ENCODE peak calls at places on chromosomes 2 and 18, in six cellular contexts. One of them, this sample, is unnamed.

GRCh38 chr2:135157856-135158255 is 105.8 kb downstream of the RAB3GAP1 start:
- DNase-seq in activated CD8-positive, alpha-beta memory T cell treated with anti-CD3 and anti-CD28 coated beads for 24 hours: no peak
- DNase-seq in activated effector memory CD4-positive, alpha-beta T cell treated with anti-CD3 and anti-CD28 coated beads, Interleukin-2, amount 50 U/mL, for 16 hours: no peak
- DNase-seq in activated CD4-positive, CD25-positive, alpha-beta regulatory T cell: no peak
- DNase-seq in activated B cell treated with CpG ODN at 0.5 μM for 24 hours: no peak
- DNase-seq in stimulated activated CD4-positive, alpha-beta T cell treated with anti-CD3 and anti-CD28 coated beads, Interleukin-1b, Interleukin-23, amount 100 ng/mL, for 48 hours: no peak
- DNase-seq in this sample: no peak

GRCh38 chr18:62175521-62175920 is 11.3 kb downstream of the PIGN start:
- DNase-seq in activated effector memory CD4-positive, alpha-beta T cell treated with anti-CD3 and anti-CD28 coated beads, Interleukin-2, amount 50 U/mL, for 16 hours: no peak
- DNase-seq in activated CD4-positive, CD25-positive, alpha-beta regulatory T cell: no peak
- DNase-seq in stimulated activated CD4-positive, alpha-beta T cell treated with anti-CD3 and anti-CD28 coated beads, Interleukin-1b, Interleukin-23, amount 100 ng/mL, for 48 hours: no peak
- DNase-seq in activated B cell treated with CpG ODN at 0.5 μM for 24 hours: no peak
- DNase-seq in activated CD8-positive, alpha-beta memory T cell treated with anti-CD3 and anti-CD28 coated beads for 24 hours: no peak
- DNase-seq in this sample: no peak

GRCh38 chr2:150491943-150492342 is 4.5 kb upstream of the RND3 start:
- DNase-seq in activated effector memory CD4-positive, alpha-beta T cell treated with anti-CD3 and anti-CD28 coated beads, Interleukin-2, amount 50 U/mL, for 16 hours: no peak
- DNase-seq in activated B cell treated with CpG ODN at 0.5 μM for 24 hours: no peak
- DNase-seq in activated CD8-positive, alpha-beta memory T cell treated with anti-CD3 and anti-CD28 coated beads for 24 hours: no peak
- DNase-seq in activated CD4-positive, CD25-positive, alpha-beta regulatory T cell: no peak
- DNase-seq in stimulated activated CD4-positive, alpha-beta T cell treated with anti-CD3 and anti-CD28 coated beads, Interleukin-1b, Interleukin-23, amount 100 ng/mL, for 48 hours: no peak
- DNase-seq in this sample: no peak

GRCh38 chr2:86072271-86072858 is 33.3 kb downstream of the POLR1A start:
- DNase-seq in activated effector memory CD4-positive, alpha-beta T cell treated with anti-CD3 and anti-CD28 coated beads, Interleukin-2, amount 50 U/mL, for 16 hours: no peak
- DNase-seq in activated B cell treated with CpG ODN at 0.5 μM for 24 hours: peak; percentile 38
- DNase-seq in activated CD4-positive, CD25-positive, alpha-beta regulatory T cell: no peak
- DNase-seq in activated CD8-positive, alpha-beta memory T cell treated with anti-CD3 and anti-CD28 coated beads for 24 hours: no peak
- DNase-seq in stimulated activated CD4-positive, alpha-beta T cell treated with anti-CD3 and anti-CD28 coated beads, Interleukin-1b, Interleukin-23, amount 100 ng/mL, for 48 hours: no peak
- DNase-seq in this sample: peak; percentile 86

GRCh38 chr2:19078709-19079108 is 279.7 kb downstream of the OSR1 start:
- DNase-seq in activated effector memory CD4-positive, alpha-beta T cell treated with anti-CD3 and anti-CD28 coated beads, Interleukin-2, amount 50 U/mL, for 16 hours: no peak
- DNase-seq in activated CD8-positive, alpha-beta memory T cell treated with anti-CD3 and anti-CD28 coated beads for 24 hours: no peak
- DNase-seq in stimulated activated CD4-positive, alpha-beta T cell treated with anti-CD3 and anti-CD28 coated beads, Interleukin-1b, Interleukin-23, amount 100 ng/mL, for 48 hours: no peak
- DNase-seq in activated B cell treated with CpG ODN at 0.5 μM for 24 hours: no peak
- DNase-seq in activated CD4-positive, CD25-positive, alpha-beta regulatory T cell: no peak
- DNase-seq in this sample: no peak

GRCh38 chr2:31688282-31688681 is 107.5 kb upstream of the SRD5A2 start:
- DNase-seq in activated effector memory CD4-positive, alpha-beta T cell treated with anti-CD3 and anti-CD28 coated beads, Interleukin-2, amount 50 U/mL, for 16 hours: no peak
- DNase-seq in activated CD4-positive, CD25-positive, alpha-beta regulatory T cell: no peak
- DNase-seq in stimulated activated CD4-positive, alpha-beta T cell treated with anti-CD3 and anti-CD28 coated beads, Interleukin-1b, Interleukin-23, amount 100 ng/mL, for 48 hours: no peak
- DNase-seq in activated B cell treated with CpG ODN at 0.5 μM for 24 hours: no peak
- DNase-seq in activated CD8-positive, alpha-beta memory T cell treated with anti-CD3 and anti-CD28 coated beads for 24 hours: no peak
- DNase-seq in this sample: no peak

GRCh38 chr2:149573760-149574159 is 13.8 kb downstream of the MMADHC start:
- DNase-seq in activated CD8-positive, alpha-beta memory T cell treated with anti-CD3 and anti-CD28 coated beads for 24 hours: no peak
- DNase-seq in activated effector memory CD4-positive, alpha-beta T cell treated with anti-CD3 and anti-CD28 coated beads, Interleukin-2, amount 50 U/mL, for 16 hours: no peak
- DNase-seq in activated CD4-positive, CD25-positive, alpha-beta regulatory T cell: no peak
- DNase-seq in stimulated activated CD4-positive, alpha-beta T cell treated with anti-CD3 and anti-CD28 coated beads, Interleukin-1b, Interleukin-23, amount 100 ng/mL, for 48 hours: no peak
- DNase-seq in activated B cell treated with CpG ODN at 0.5 μM for 24 hours: no peak
- DNase-seq in this sample: no peak

GRCh38 chr2:26432856-26433255 is 31.1 kb downstream of the DRC1 start:
- DNase-seq in activated effector memory CD4-positive, alpha-beta T cell treated with anti-CD3 and anti-CD28 coated beads, Interleukin-2, amount 50 U/mL, for 16 hours: no peak
- DNase-seq in activated B cell treated with CpG ODN at 0.5 μM for 24 hours: no peak
- DNase-seq in activated CD4-positive, CD25-positive, alpha-beta regulatory T cell: no peak
- DNase-seq in activated CD8-positive, alpha-beta memory T cell treated with anti-CD3 and anti-CD28 coated beads for 24 hours: no peak
- DNase-seq in stimulated activated CD4-positive, alpha-beta T cell treated with anti-CD3 and anti-CD28 coated beads, Interleukin-1b, Interleukin-23, amount 100 ng/mL, for 48 hours: no peak
- DNase-seq in this sample: no peak

GRCh38 chr2:99852376-99852934 is 289.9 kb downstream of the AFF3 start:
- DNase-seq in activated effector memory CD4-positive, alpha-beta T cell treated with anti-CD3 and anti-CD28 coated beads, Interleukin-2, amount 50 U/mL, for 16 hours: no peak
- DNase-seq in stimulated activated CD4-positive, alpha-beta T cell treated with anti-CD3 and anti-CD28 coated beads, Interleukin-1b, Interleukin-23, amount 100 ng/mL, for 48 hours: no peak
- DNase-seq in activated CD4-positive, CD25-positive, alpha-beta regulatory T cell: no peak
- DNase-seq in activated CD8-positive, alpha-beta memory T cell treated with anti-CD3 and anti-CD28 coated beads for 24 hours: no peak
- DNase-seq in activated B cell treated with CpG ODN at 0.5 μM for 24 hours: no peak
- DNase-seq in this sample: no peak

GRCh38 chr2:173713904-173714555 is 251.1 kb downstream of the SP3 start:
- DNase-seq in stimulated activated CD4-positive, alpha-beta T cell treated with anti-CD3 and anti-CD28 coated beads, Interleukin-1b, Interleukin-23, amount 100 ng/mL, for 48 hours: no peak
- DNase-seq in activated CD8-positive, alpha-beta memory T cell treated with anti-CD3 and anti-CD28 coated beads for 24 hours: no peak
- DNase-seq in activated B cell treated with CpG ODN at 0.5 μM for 24 hours: no peak
- DNase-seq in activated effector memory CD4-positive, alpha-beta T cell treated with anti-CD3 and anti-CD28 coated beads, Interleukin-2, amount 50 U/mL, for 16 hours: no peak
- DNase-seq in activated CD4-positive, CD25-positive, alpha-beta regulatory T cell: no peak
- DNase-seq in this sample: no peak

GRCh38 chr2:44582363-44583008 is 220.7 kb downstream of the CAMKMT start:
- DNase-seq in activated effector memory CD4-positive, alpha-beta T cell treated with anti-CD3 and anti-CD28 coated beads, Interleukin-2, amount 50 U/mL, for 16 hours: no peak
- DNase-seq in activated B cell treated with CpG ODN at 0.5 μM for 24 hours: no peak
- DNase-seq in activated CD8-positive, alpha-beta memory T cell treated with anti-CD3 and anti-CD28 coated beads for 24 hours: no peak
- DNase-seq in activated CD4-positive, CD25-positive, alpha-beta regulatory T cell: no peak
- DNase-seq in stimulated activated CD4-positive, alpha-beta T cell treated with anti-CD3 and anti-CD28 coated beads, Interleukin-1b, Interleukin-23, amount 100 ng/mL, for 48 hours: no peak
- DNase-seq in this sample: no peak

GRCh38 chr2:946073-947005 is 4.3 kb upstream of the SNTG2 start:
- DNase-seq in stimulated activated CD4-positive, alpha-beta T cell treated with anti-CD3 and anti-CD28 coated beads, Interleukin-1b, Interleukin-23, amount 100 ng/mL, for 48 hours: no peak
- DNase-seq in activated CD4-positive, CD25-positive, alpha-beta regulatory T cell: no peak
- DNase-seq in activated B cell treated with CpG ODN at 0.5 μM for 24 hours: no peak
- DNase-seq in activated effector memory CD4-positive, alpha-beta T cell treated with anti-CD3 and anti-CD28 coated beads, Interleukin-2, amount 50 U/mL, for 16 hours: no peak
- DNase-seq in activated CD8-positive, alpha-beta memory T cell treated with anti-CD3 and anti-CD28 coated beads for 24 hours: peak; percentile 69
- DNase-seq in this sample: no peak

GRCh38 chr2:110143982-110144381 is 28.4 kb upstream of the MALL start:
- DNase-seq in activated effector memory CD4-positive, alpha-beta T cell treated with anti-CD3 and anti-CD28 coated beads, Interleukin-2, amount 50 U/mL, for 16 hours: no peak
- DNase-seq in activated CD4-positive, CD25-positive, alpha-beta regulatory T cell: no peak
- DNase-seq in activated CD8-positive, alpha-beta memory T cell treated with anti-CD3 and anti-CD28 coated beads for 24 hours: no peak
- DNase-seq in activated B cell treated with CpG ODN at 0.5 μM for 24 hours: no peak
- DNase-seq in stimulated activated CD4-positive, alpha-beta T cell treated with anti-CD3 and anti-CD28 coated beads, Interleukin-1b, Interleukin-23, amount 100 ng/mL, for 48 hours: no peak
- DNase-seq in this sample: no peak

GRCh38 chr2:4502230-4502843 is 799.0 kb downstream of the DCDC2C start:
- DNase-seq in activated CD4-positive, CD25-positive, alpha-beta regulatory T cell: no peak
- DNase-seq in activated B cell treated with CpG ODN at 0.5 μM for 24 hours: no peak
- DNase-seq in activated effector memory CD4-positive, alpha-beta T cell treated with anti-CD3 and anti-CD28 coated beads, Interleukin-2, amount 50 U/mL, for 16 hours: no peak
- DNase-seq in stimulated activated CD4-positive, alpha-beta T cell treated with anti-CD3 and anti-CD28 coated beads, Interleukin-1b, Interleukin-23, amount 100 ng/mL, for 48 hours: no peak
- DNase-seq in activated CD8-positive, alpha-beta memory T cell treated with anti-CD3 and anti-CD28 coated beads for 24 hours: no peak
- DNase-seq in this sample: no peak

GRCh38 chr18:27608742-27609141 is 423.6 kb upstream of the CHST9 start:
- DNase-seq in activated CD8-positive, alpha-beta memory T cell treated with anti-CD3 and anti-CD28 coated beads for 24 hours: no peak
- DNase-seq in activated B cell treated with CpG ODN at 0.5 μM for 24 hours: no peak
- DNase-seq in activated effector memory CD4-positive, alpha-beta T cell treated with anti-CD3 and anti-CD28 coated beads, Interleukin-2, amount 50 U/mL, for 16 hours: no peak
- DNase-seq in stimulated activated CD4-positive, alpha-beta T cell treated with anti-CD3 and anti-CD28 coated beads, Interleukin-1b, Interleukin-23, amount 100 ng/mL, for 48 hours: no peak
- DNase-seq in activated CD4-positive, CD25-positive, alpha-beta regulatory T cell: no peak
- DNase-seq in this sample: no peak